ENCODE peak calls at places on chromosomes 4 and X, in four cellular contexts. S, E, Q and X are unnamed samples. For H3K36me3, the result is how much of the 10 kb centered on the place peaks cover.

GRCh38 chr4:97911236-97911906 is 231.9 kb downstream of the STPG2 start:
- DNase-seq in S (no peak), E (no peak), Q (no peak), X (no peak)

GRCh38 chr4:137312257-137312656 is 220.0 kb downstream of the PCDH18 start:
- DNase-seq in S (no peak), E (peak), Q (no peak), X (no peak)

GRCh38 chrX:1449581-1450149 is 3.0 kb downstream of the ASMTL start:
- DNase-seq in S (no peak), E (no peak), Q (no peak), X (no peak)

GRCh38 chr4:24160358-24160757 is 270.5 kb upstream of the PPARGC1A start:
- DNase-seq in S (no peak), E (peak), Q (no peak), X (no peak)

GRCh38 chrX:71632923-71633657 is 14.8 kb upstream of the CXCR3 start:
- DNase-seq in S (no peak), E (no peak), Q (no peak), X (no peak)

GRCh38 chr4:109235683-109236082 is 66.8 kb downstream of the COL25A1 start:
- DNase-seq in S (peak), E (no peak), Q (no peak), X (no peak)

GRCh38 chr4:62274782-62275181 is 1074.7 kb downstream of the ADGRL3 start:
- DNase-seq in S (no peak), E (no peak), Q (no peak), X (no peak)

GRCh38 chr4:128670434-128670999 is 139.0 kb upstream of the JADE1 start:
- DNase-seq in S (no peak), E (no peak), Q (no peak), X (no peak)

GRCh38 chr4:162853788-162854187 is 312.9 kb downstream of the NAF1 start:
- DNase-seq in S (no peak), E (no peak), Q (no peak), X (no peak)

GRCh38 chr4:153393397-153393796 is 48.9 kb downstream of the MND1 start:
- DNase-seq in S (no peak), E (peak), Q (no peak), X (peak)

GRCh38 chr4:23945521-23946017 is 55.7 kb upstream of the PPARGC1A start:
- DNase-seq in S (no peak), E (peak), Q (no peak), X (peak)

GRCh38 chr4:68361146-68361589 is 11.3 kb upstream of the YTHDC1 start:
- DNase-seq in S (no peak), E (peak), Q (no peak), X (peak)

GRCh38 chrX:36978886-36979285 is 29.3 kb upstream of the FAM47C start:
- DNase-seq in S (no peak), E (peak), Q (no peak), X (no peak)

GRCh38 chr4:78552398-78553396 is 1.1 kb downstream of the ANXA3 start:
- DNase-seq in S (no peak), E (peak), Q (peak), X (no peak)

GRCh38 chr4:45550766-45551366 is 573.0 kb downstream of the GABRG1 start:
- DNase-seq in S (peak), E (no peak), Q (no peak), X (no peak)

GRCh38 chr4:168257663-168258235 is 60.8 kb downstream of the DDX60 start:
- DNase-seq in S (no peak), E (no peak), Q (no peak), X (no peak)

GRCh38 chrX:129701624-129702069 is 37.1 kb upstream of the XPNPEP2 start:
- DNase-seq in S (no peak), E (peak), Q (no peak), X (no peak)

GRCh38 chr4:65658117-65658516 is 12.2 kb downstream of the EPHA5 start:
- DNase-seq in S (no peak), E (no peak), Q (no peak), X (no peak)

GRCh38 chr4:106707776-106708603 is 328.1 kb downstream of the DKK2 start:
- DNase-seq in S (no peak), E (peak), Q (no peak), X (no peak)

GRCh38 chr4:159235779-159236368 is 133.0 kb downstream of the RAPGEF2 start:
- DNase-seq in S (no peak), E (peak), Q (no peak), X (no peak)

GRCh38 chr4:121760205-121760604 is 4.8 kb downstream of the SMIM43 start:
- DNase-seq in S (no peak), E (no peak), Q (no peak), X (no peak)

GRCh38 chr4:17688011-17688441 is 73.6 kb downstream of the MED28 start:
- DNase-seq in S (no peak), E (peak), Q (no peak), X (no peak)
- H3K36me3 ChIP-seq in S (under half), E (under half), Q (under half), X (under half)

GRCh38 chrX:44918722-44919121 is 45.7 kb downstream of the KDM6A start:
- DNase-seq in S (no peak), E (no peak), Q (no peak), X (no peak)

GRCh38 chrX:44914532-44915198 is 41.7 kb downstream of the KDM6A start:
- DNase-seq in S (no peak), E (peak), Q (no peak), X (no peak)

GRCh38 chrX:44913656-44914531 is 40.9 kb downstream of the KDM6A start:
- DNase-seq in S (no peak), E (no peak), Q (no peak), X (no peak)

GRCh38 chrX:44915361-44915868 is 42.4 kb downstream of the KDM6A start:
- DNase-seq in S (no peak), E (peak), Q (no peak), X (no peak)
- H3K4me3 ChIP-seq in S (no peak), E (no peak), Q (no peak), X (no peak)

DNA sequence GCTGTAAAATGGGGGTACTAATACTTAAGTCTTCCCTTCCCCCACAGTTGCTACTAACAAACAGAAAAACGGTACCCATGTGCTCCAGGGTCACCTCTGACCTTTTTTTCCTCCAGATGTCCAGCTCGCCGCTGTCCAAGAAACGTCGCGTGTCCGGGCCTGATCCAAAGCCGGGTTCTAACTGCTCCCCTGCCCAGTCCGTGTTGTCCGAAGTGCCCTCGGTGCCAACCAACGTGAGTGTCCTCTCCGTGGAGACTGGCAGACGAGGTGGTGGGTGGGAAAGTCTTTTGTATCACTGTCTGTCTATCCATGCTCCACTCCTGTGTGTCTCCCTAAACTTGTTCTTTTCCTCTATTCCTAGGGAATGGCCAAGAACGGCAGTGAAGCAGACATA is 5.1 kb downstream of the UBA1 start:
- DNase-seq in S (no peak), E (no peak), Q (no peak), X (no peak)
- H3K36me3 ChIP-seq in S (under half), E (under half), Q (under half), X (under half)

GRCh38 chr4:125316781-125317525 is 2.2 kb downstream of the FAT4 start:
- DNase-seq in S (no peak), E (peak), Q (no peak), X (no peak)

GRCh38 chr4:125313989-125314602 is 659 bp upstream of the FAT4 start:
- DNase-seq in S (no peak), E (no peak), Q (no peak), X (no peak)

GRCh38 chr4:125314676-125315570 is at the start of gene FAT4:
- DNase-seq in S (peak), E (peak), Q (peak), X (peak)

GRCh38 chr4:125316391-125316780 is 1.6 kb downstream of the FAT4 start:
- DNase-seq in S (no peak), E (no peak), Q (no peak), X (no peak)

GRCh38 chr4:125315571-125316390 is 1.0 kb downstream of the FAT4 start:
- DNase-seq in S (peak), E (peak), Q (no peak), X (no peak)
- H3K4me3 ChIP-seq in S (peak), E (peak), Q (peak), X (peak)

DNA sequence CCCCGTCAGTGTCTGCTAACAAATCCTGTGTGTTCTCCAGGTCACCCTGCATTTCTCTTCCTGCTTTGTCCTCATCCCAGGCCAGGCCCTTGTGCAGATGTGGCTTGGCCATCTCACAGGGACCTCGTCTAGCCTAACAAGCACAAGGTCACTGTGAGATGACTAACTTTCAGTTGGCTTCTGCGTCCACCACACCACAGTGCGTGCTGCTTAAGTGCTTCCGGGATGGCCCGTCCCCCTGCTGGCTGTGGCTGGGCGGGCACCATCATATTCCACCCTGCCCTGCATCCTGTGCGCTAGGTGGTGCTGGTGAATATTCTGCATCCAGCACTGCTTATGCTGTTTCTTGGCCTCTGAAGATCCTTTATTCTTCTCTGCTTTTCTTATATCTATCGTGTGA is 33.8 kb downstream of the RBBP7 start:
- DNase-seq in S (no peak), E (peak), Q (no peak), X (no peak)
- H3K36me3 ChIP-seq in S (under half), E (under half), Q (under half), X (under half)

GRCh38 chr4:1762264-1763010 is 30.7 kb upstream of the FGFR3 start:
- DNase-seq in S (no peak), E (no peak), Q (no peak), X (no peak)
- H3K4me3 ChIP-seq in S (no peak), E (no peak), Q (no peak), X (no peak)

GRCh38 chrX:47217852-47218279 is 615 bp upstream of the CDK16 start:
- DNase-seq in S (peak), E (peak), Q (peak), X (peak)

GRCh38 chrX:47217121-47217851 is 1.2 kb upstream of the CDK16 start:
- DNase-seq in S (no peak), E (peak), Q (no peak), X (no peak)

GRCh38 chrX:47216393-47216925 is 2.0 kb upstream of the CDK16 start:
- DNase-seq in S (no peak), E (no peak), Q (no peak), X (no peak)

GRCh38 chrX:47218920-47219815 is 687 bp downstream of the CDK16 start:
- DNase-seq in S (peak), E (no peak), Q (no peak), X (no peak)

GRCh38 chrX:47218280-47218919 is at the start of gene CDK16:
- DNase-seq in S (peak), E (peak), Q (peak), X (no peak)
- H3K36me3 ChIP-seq in S (under half), E (under half), Q (under half), X (under half)

GRCh38 chrX:20361890-20362262 is 95.2 kb upstream of the RPS6KA3 start:
- DNase-seq in S (no peak), E (peak), Q (no peak), X (peak)
- H3K4me3 ChIP-seq in S (no peak), E (no peak), Q (no peak), X (no peak)

GRCh38 chr4:41647368-41647767 is 101.2 kb downstream of the PHOX2B start:
- DNase-seq in S (no peak), E (no peak), Q (no peak), X (no peak)
- H3K36me3 ChIP-seq in S (under half), E (under half), Q (under half), X (under half)

DNA sequence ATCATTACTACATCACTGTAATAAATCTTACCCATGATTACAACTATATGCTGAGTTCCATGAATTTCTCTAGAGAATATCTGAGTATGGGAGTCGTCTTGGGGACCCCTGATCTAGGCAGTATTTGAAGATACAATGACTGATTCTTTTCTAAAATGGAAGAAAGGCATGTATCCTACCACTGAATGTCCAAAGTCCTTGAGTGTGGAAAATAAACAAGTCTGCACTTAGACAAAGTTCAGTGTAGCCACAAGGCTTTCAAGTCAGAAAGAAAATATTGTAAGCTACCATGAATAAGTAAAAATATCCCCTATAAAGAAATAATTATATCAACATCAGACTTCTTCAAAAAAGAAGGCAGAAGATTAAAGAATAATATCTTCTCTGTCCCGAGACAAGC is 42.4 kb downstream of the ZNF674 start:
- DNase-seq in S (no peak), E (no peak), Q (no peak), X (no peak)
- H3K4me3 ChIP-seq in S (no peak), E (no peak), Q (no peak), X (no peak)